ENCODE peak calls at places on chromosomes 11 and 22, in six cellular contexts. X is gastrocnemius medialis, C is pancreas, D is GM23338, L is breast epithelium, Y is transverse colon. I is an unnamed sample.

GRCh38 chr22:23225724-23226496 is 45.6 kb downstream of the BCR start:
- DNase-seq in L (no peak), Y (peak; percentile 77), D (no peak), X (no peak), C (no peak), I (peak; percentile 71)

GRCh38 chr22:50326959-50327710 is at the start of gene DENND6B:
- DNase-seq in D (peak; percentile 85), Y (peak; percentile 83), L (no peak), C (peak; percentile 74), X (peak; percentile 75), I (peak; percentile 91)

GRCh38 chr22:41638748-41639147 is 17.7 kb downstream of the XRCC6 start:
- DNase-seq in C (no peak), X (no peak), D (no peak), L (no peak), Y (no peak), I (no peak)

GRCh38 chr11:85806016-85806415 is 4.9 kb downstream of the SYTL2 start:
- DNase-seq in L (no peak), D (no peak), C (no peak), X (no peak), Y (no peak), I (no peak)

GRCh38 chr11:127919206-127920000 is 668.0 kb downstream of the ETS1 start:
- DNase-seq in D (no peak), Y (no peak), C (no peak), L (no peak), X (no peak), I (no peak)

GRCh38 chr22:38272373-38273134 is at the start of gene TMEM184B:
- DNase-seq in L (peak; percentile 67), Y (peak; percentile 83), D (peak; percentile 82), C (peak; percentile 74), X (peak; percentile 72), I (peak; percentile 90)

GRCh38 chr22:31425331-31426050 is 26.1 kb downstream of the DRG1 start:
- DNase-seq in X (no peak), C (no peak), Y (no peak), L (no peak), D (no peak), I (no peak)

GRCh38 chr11:44057340-44057739 is 8.7 kb upstream of the ACCS start:
- DNase-seq in L (no peak), Y (no peak), X (no peak), D (no peak), C (no peak), I (no peak)

GRCh38 chr22:50199836-50200332 is 927 bp upstream of the SELENOO start:
- DNase-seq in C (peak; percentile 31), D (peak; percentile 81), L (no peak), X (no peak), Y (no peak), I (no peak)

GRCh38 chr11:22668005-22668796 is 1.8 kb downstream of the GAS2 start:
- DNase-seq in C (no peak), X (no peak), Y (no peak), L (no peak), D (no peak), I (no peak)

GRCh38 chr11:115528217-115528616 is 24.0 kb upstream of the CADM1 start:
- DNase-seq in D (peak; percentile 45), C (no peak), X (no peak), Y (no peak), L (no peak), I (no peak)

GRCh38 chr11:94794287-94795168 is 26.4 kb downstream of the AMOTL1 start:
- DNase-seq in X (peak; percentile 93), C (peak; percentile 69), Y (no peak), L (no peak), D (no peak), I (peak; percentile 88)
- H3K4me3 ChIP-seq in X (peak overlapping the region; percentile 26), C (peak overlapping the region; percentile 7), Y (no peak overlapping the region), L (no peak overlapping the region), D (no peak overlapping the region), I (peak overlapping the region; percentile 50)

DNA sequence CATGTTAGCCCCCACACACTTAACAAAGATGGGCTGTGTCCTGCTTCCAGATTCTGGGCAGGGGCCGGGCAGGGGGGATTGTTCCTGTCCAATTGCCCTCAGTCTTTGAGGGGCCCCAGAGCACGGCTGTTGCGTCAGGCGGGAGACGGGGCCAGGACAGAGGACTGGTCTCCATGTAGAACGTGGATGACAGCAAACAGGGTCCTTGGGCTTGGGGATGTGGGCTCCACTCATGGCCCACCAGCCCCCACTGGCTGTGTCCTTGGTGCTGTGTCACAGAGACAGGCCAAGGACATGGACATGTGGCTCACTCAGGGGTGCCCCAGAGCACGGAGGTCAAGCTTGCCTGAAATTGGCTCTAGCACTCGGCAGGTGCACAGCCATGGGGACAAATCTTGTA is 14.3 kb downstream of the FADS2 start:
- DNase-seq in X (no peak), Y (no peak), D (no peak), L (no peak), C (no peak), I (no peak)
- H3K36me3 ChIP-seq in X (no peaks in the 10 kb centered on the region), Y (no peaks in the 10 kb centered on the region), D (peaks cover 63% of the 10 kb centered on the region), L (no peaks in the 10 kb centered on the region), C (no peaks in the 10 kb centered on the region), I (no peaks in the 10 kb centered on the region)

DNA sequence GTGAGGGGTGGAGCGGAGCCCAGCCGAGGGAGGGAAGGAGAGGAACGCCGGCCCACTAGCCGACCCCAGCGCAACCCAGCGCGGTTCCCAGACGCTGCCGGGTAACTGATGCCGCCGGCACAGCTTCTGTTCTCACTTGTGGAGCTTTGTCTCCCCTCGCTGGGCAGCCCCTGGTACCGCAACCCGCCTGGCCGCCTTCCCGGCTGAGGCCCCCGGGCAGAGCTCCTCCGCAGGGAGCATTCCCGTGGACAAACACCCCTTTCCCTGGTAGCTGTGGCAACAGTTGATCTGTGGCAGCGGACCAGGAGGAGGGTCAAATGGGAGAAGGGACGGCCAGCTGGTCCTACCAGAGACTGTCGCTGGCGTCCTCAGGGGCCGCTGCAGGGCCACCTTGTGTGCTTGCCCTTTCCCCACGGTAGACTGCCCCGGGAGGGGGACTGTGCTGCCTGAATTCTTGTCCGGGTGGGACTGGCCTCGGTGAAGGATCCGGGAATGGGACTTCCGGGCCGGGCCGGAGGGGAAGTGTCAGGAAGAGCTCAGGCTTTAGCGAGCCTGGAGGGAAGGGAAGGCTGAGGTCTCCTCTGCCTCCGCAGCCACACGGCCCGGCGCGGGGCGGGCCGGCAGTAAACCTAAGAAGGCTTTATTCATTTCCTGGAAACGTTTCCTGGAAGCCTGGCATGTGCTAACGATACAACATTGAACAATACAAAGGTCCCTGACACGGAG is 468.0 kb downstream of the OPCML start:
- DNase-seq in L (peak; percentile 72), Y (peak; percentile 29), X (no peak), D (peak; percentile 94), C (peak; percentile 65), I (peak; percentile 70)
- TF ChIP-seq CTCF in L (peak; percentile 22), Y (peak; percentile 23), X (no peak), D (peak; percentile 67), C (peak; percentile 47), I (peak; percentile 44)

DNA sequence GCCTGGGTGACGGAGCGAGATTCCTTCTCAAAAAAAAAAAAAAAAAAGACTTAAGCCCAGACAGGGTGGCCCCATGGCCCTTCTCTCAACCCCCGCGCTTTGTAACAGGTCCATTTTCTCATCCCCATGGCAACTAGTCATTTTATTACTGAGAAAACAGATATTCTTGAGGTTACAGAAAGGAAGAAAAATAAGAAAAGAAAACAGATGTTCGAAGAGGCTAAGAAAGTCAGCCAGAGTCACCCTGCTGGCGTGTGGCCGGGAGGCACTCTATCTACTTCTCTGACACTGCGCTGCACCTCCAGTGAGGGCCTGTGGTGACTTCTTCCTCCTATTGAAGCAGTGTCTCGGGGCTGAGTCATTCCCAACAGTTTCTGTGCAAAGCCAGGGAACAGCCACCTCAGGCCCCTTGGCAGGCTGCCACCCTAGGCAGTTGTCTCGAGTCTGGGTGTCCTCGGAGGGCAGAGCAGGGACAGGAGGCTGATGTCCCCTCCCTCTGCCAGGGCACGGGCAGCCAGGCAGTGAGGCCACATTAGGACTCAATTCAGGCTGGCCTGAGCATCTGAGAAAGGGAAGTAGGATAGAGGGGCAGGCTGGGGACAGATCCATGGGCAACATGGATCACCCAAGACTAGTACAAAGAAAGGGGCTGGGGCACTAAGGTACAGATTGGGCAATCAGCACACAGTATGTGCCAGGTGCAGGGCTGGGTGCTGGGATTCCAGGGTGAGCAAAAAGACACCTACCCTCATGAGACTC is 16.4 kb upstream of the SYVN1 start:
- DNase-seq in C (peak; percentile 87), Y (peak; percentile 89), L (peak; percentile 97), D (no peak), X (peak; percentile 99), I (peak; percentile 93)
- H3K4me3 ChIP-seq in C (no peak overlapping the region), Y (no peak overlapping the region), L (no peak overlapping the region), D (no peak overlapping the region), X (no peak overlapping the region), I (peak overlapping the region; percentile 38)

DNA sequence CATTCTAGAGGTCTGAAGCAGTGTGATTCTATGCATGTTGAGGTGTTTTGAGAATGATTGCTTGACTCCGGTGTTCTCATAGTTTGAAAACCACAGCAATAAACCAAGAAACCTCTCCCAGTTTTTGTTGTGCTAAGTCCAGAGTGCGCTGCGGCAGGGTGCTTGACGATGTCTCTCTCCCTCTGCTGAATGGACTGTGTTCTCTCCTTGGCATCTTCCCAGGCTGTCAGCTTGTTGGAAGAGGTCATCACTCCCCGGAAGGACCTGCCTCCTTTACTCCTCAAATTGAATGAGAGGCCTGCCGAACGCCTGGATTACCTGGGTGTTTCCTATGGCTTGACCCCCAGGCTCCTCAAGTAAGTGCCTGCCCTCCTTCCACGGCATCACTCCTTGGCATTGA is 31.0 kb downstream of the NAT10 start:
- DNase-seq in C (no peak), X (no peak), D (no peak), Y (no peak), L (no peak), I (no peak)
- H3K36me3 ChIP-seq in C (peaks cover 80% of the 10 kb centered on the region), X (peaks cover 96% of the 10 kb centered on the region), D (peaks cover 40% of the 10 kb centered on the region), Y (no peaks in the 10 kb centered on the region), L (peaks cover 9% of the 10 kb centered on the region), I (peaks cover 99% of the 10 kb centered on the region)

DNA sequence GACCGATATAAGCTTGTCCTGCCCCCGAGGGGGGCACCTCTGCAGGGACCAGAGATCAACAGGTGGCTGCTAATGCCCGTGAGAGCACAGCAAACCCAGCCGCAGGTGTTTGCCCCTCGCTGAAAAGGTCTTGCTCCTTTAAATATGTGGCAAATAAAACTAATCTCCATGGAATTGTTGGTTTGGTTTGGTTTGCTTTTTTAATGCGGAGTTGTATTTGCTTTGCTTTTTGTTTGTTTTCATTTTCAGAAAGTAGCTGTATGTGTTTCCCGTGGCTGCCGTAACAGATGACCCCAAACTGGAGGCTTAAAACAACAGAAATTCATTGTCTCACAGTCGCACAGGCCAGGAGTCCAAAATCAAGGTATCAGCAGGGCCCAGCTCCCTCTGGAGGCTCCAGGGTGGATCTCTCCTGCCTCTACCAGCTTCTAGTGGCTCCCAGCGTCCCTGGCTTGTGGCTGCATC is 93.0 kb downstream of the CELSR1 start:
- DNase-seq in D (peak; percentile 43), L (no peak), C (no peak), Y (no peak), X (no peak), I (no peak)
- TF ChIP-seq CTCF in D (no peak), L (no peak), C (no peak), Y (peak; percentile 19), X (no peak), I (no peak)

DNA sequence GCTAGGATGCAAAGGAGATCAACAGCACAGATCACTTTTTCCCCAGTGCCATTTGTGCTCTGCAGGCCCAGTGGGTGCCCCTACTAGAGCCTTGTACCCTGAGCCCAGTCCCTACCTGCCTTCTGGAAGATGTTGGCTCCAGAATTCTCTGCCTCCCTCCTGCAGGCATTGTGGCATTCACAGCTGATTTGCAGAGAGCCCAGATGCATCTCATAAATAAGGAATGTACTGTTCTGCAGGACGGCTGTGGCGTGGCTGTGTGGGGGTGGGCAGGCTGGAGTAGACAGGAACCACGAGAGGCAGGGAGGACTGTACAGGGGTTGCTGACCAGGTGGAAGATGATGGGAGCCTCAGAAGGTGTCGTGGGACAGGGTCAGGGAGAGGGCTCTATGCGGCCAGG is 11.2 kb upstream of the MIAT start:
- DNase-seq in X (no peak), C (no peak), D (no peak), L (no peak), Y (no peak), I (no peak)
- H3K4me3 ChIP-seq in X (no peak overlapping the region), C (no peak overlapping the region), D (peak overlapping the region; percentile 6), L (no peak overlapping the region), Y (no peak overlapping the region), I (no peak overlapping the region)